ENCODE peak calls at places on chromosomes 16 and 17, in ten cellular contexts. One of them, this sample, is unnamed.
A peak's percentile ranks its signal among the peaks of the same experiment; 100 is the strongest.

GRCh38 chr17:44628234-44629188 is 27.8 kb upstream of the MEIOC start:
- DNase-seq in transverse colon: no peak
- DNase-seq in HTR-8/SVneo: no peak
- DNase-seq in NCI-H187: no peak
- DNase-seq in HCEC 1CT: no peak
- DNase-seq in cardiac muscle cell: peak; percentile 91
- DNase-seq in amniotic stem cell: no peak
- DNase-seq in endothelial cell: peak; percentile 56
- DNase-seq in T-cell: no peak
- DNase-seq in GM23338: peak; percentile 82
- DNase-seq in this sample: no peak

GRCh38 chr16:72721981-72722380 is 325.9 kb downstream of the ZFHX3 start:
- DNase-seq in cardiac muscle cell: no peak
- DNase-seq in GM23338: no peak
- DNase-seq in transverse colon: no peak
- DNase-seq in amniotic stem cell: no peak
- DNase-seq in endothelial cell: no peak
- DNase-seq in T-cell: no peak
- DNase-seq in HTR-8/SVneo: no peak
- DNase-seq in NCI-H187: no peak
- DNase-seq in HCEC 1CT: no peak
- DNase-seq in this sample: no peak

GRCh38 chr17:78179372-78179771 is 7.5 kb downstream of the TK1 start:
- DNase-seq in HTR-8/SVneo: no peak
- DNase-seq in HCEC 1CT: peak; percentile 49
- DNase-seq in amniotic stem cell: no peak
- DNase-seq in endothelial cell: no peak
- DNase-seq in transverse colon: no peak
- DNase-seq in NCI-H187: no peak
- DNase-seq in T-cell: no peak
- DNase-seq in cardiac muscle cell: no peak
- DNase-seq in GM23338: no peak
- DNase-seq in this sample: peak; percentile 30

GRCh38 chr17:74748279-74748528 is 224 bp upstream of the NHERF1 start:
- DNase-seq in HTR-8/SVneo: no peak
- DNase-seq in endothelial cell: no peak
- DNase-seq in GM23338: no peak
- DNase-seq in cardiac muscle cell: no peak
- DNase-seq in transverse colon: no peak
- DNase-seq in NCI-H187: no peak
- DNase-seq in HCEC 1CT: no peak
- DNase-seq in amniotic stem cell: no peak
- DNase-seq in T-cell: no peak
- DNase-seq in this sample: no peak

GRCh38 chr16:3115561-3115960 is 3.2 kb downstream of the ZNF205 start:
- DNase-seq in cardiac muscle cell: no peak
- DNase-seq in HCEC 1CT: no peak
- DNase-seq in GM23338: peak; percentile 56
- DNase-seq in T-cell: no peak
- DNase-seq in endothelial cell: no peak
- DNase-seq in NCI-H187: no peak
- DNase-seq in HTR-8/SVneo: no peak
- DNase-seq in amniotic stem cell: no peak
- DNase-seq in transverse colon: no peak
- DNase-seq in this sample: no peak

GRCh38 chr16:67170168-67170947 is at the start of gene NOL3:
- DNase-seq in amniotic stem cell: peak; percentile 62
- DNase-seq in NCI-H187: peak; percentile 30
- DNase-seq in endothelial cell: no peak
- DNase-seq in HCEC 1CT: peak; percentile 83
- DNase-seq in transverse colon: peak; percentile 88
- DNase-seq in GM23338: peak; percentile 87
- DNase-seq in T-cell: no peak
- DNase-seq in cardiac muscle cell: peak; percentile 80
- DNase-seq in HTR-8/SVneo: peak; percentile 91
- DNase-seq in this sample: no peak

GRCh38 chr17:40560592-40561293 is 4.5 kb downstream of the CCR7 start:
- DNase-seq in endothelial cell: no peak
- DNase-seq in HCEC 1CT: no peak
- DNase-seq in amniotic stem cell: no peak
- DNase-seq in T-cell: peak; percentile 71
- DNase-seq in NCI-H187: no peak
- DNase-seq in transverse colon: no peak
- DNase-seq in GM23338: no peak
- DNase-seq in HTR-8/SVneo: no peak
- DNase-seq in cardiac muscle cell: no peak
- DNase-seq in this sample: peak; percentile 60

GRCh38 chr17:1399366-1399678 is 700 bp downstream of the YWHAE start:
- DNase-seq in HCEC 1CT: no peak
- DNase-seq in NCI-H187: no peak
- DNase-seq in amniotic stem cell: no peak
- DNase-seq in GM23338: no peak
- DNase-seq in HTR-8/SVneo: no peak
- DNase-seq in endothelial cell: no peak
- DNase-seq in T-cell: peak; percentile 34
- DNase-seq in cardiac muscle cell: peak; percentile 62
- DNase-seq in transverse colon: no peak
- DNase-seq in this sample: no peak

GRCh38 chr16:12739738-12740137 is 63.9 kb downstream of the CPPED1 start:
- DNase-seq in HCEC 1CT: no peak
- DNase-seq in GM23338: no peak
- DNase-seq in NCI-H187: no peak
- DNase-seq in HTR-8/SVneo: no peak
- DNase-seq in T-cell: no peak
- DNase-seq in cardiac muscle cell: no peak
- DNase-seq in transverse colon: no peak
- DNase-seq in amniotic stem cell: no peak
- DNase-seq in endothelial cell: no peak
- DNase-seq in this sample: no peak

GRCh38 chr17:76146053-76146875 is 5.2 kb upstream of the FOXJ1 start:
- DNase-seq in amniotic stem cell: no peak
- DNase-seq in HCEC 1CT: no peak
- DNase-seq in endothelial cell: no peak
- DNase-seq in NCI-H187: no peak
- DNase-seq in transverse colon: no peak
- DNase-seq in T-cell: no peak
- DNase-seq in GM23338: no peak
- DNase-seq in cardiac muscle cell: no peak
- DNase-seq in HTR-8/SVneo: no peak
- DNase-seq in this sample: no peak

GRCh38 chr16:71986131-71986530 is 14.1 kb downstream of the PKD1L3 start:
- DNase-seq in amniotic stem cell: no peak
- DNase-seq in NCI-H187: no peak
- DNase-seq in HCEC 1CT: no peak
- DNase-seq in cardiac muscle cell: no peak
- DNase-seq in endothelial cell: no peak
- DNase-seq in transverse colon: no peak
- DNase-seq in GM23338: no peak
- DNase-seq in HTR-8/SVneo: no peak
- DNase-seq in T-cell: no peak
- DNase-seq in this sample: no peak

GRCh38 chr17:33049781-33050414 is 58.3 kb downstream of the SPACA3 start:
- DNase-seq in T-cell: peak; percentile 18
- DNase-seq in endothelial cell: peak; percentile 63
- DNase-seq in NCI-H187: peak; percentile 15
- DNase-seq in GM23338: peak; percentile 78
- DNase-seq in HCEC 1CT: peak; percentile 42
- DNase-seq in transverse colon: peak; percentile 60
- DNase-seq in cardiac muscle cell: peak; percentile 62
- DNase-seq in HTR-8/SVneo: peak; percentile 66
- DNase-seq in amniotic stem cell: peak; percentile 3
- DNase-seq in this sample: peak; percentile 3

GRCh38 chr17:33038740-33039139 is 47.1 kb downstream of the SPACA3 start:
- DNase-seq in endothelial cell: peak; percentile 73
- DNase-seq in GM23338: peak; percentile 80
- DNase-seq in amniotic stem cell: no peak
- DNase-seq in HTR-8/SVneo: no peak
- DNase-seq in cardiac muscle cell: peak; percentile 58
- DNase-seq in T-cell: no peak
- DNase-seq in NCI-H187: peak; percentile 46
- DNase-seq in transverse colon: peak; percentile 41
- DNase-seq in HCEC 1CT: no peak
- DNase-seq in this sample: no peak

GRCh38 chr16:58501242-58502131 is 1.5 kb downstream of the NDRG4 start:
- DNase-seq in amniotic stem cell: no peak
- DNase-seq in T-cell: no peak
- DNase-seq in HTR-8/SVneo: no peak
- DNase-seq in cardiac muscle cell: peak; percentile 79
- DNase-seq in transverse colon: peak; percentile 33
- DNase-seq in endothelial cell: peak; percentile 51
- DNase-seq in NCI-H187: no peak
- DNase-seq in HCEC 1CT: no peak
- DNase-seq in GM23338: peak; percentile 92
- DNase-seq in this sample: no peak

GRCh38 chr16:50274771-50275415 is 8.5 kb downstream of the ADCY7 start:
- DNase-seq in HTR-8/SVneo: no peak
- DNase-seq in HCEC 1CT: no peak
- DNase-seq in T-cell: no peak
- DNase-seq in amniotic stem cell: no peak
- DNase-seq in GM23338: no peak
- DNase-seq in transverse colon: no peak
- DNase-seq in endothelial cell: no peak
- DNase-seq in NCI-H187: no peak
- DNase-seq in cardiac muscle cell: no peak
- DNase-seq in this sample: no peak

GRCh38 chr16:20327444-20328041 is at the start of gene GP2:
- DNase-seq in T-cell: no peak
- DNase-seq in cardiac muscle cell: no peak
- DNase-seq in HTR-8/SVneo: no peak
- DNase-seq in NCI-H187: no peak
- DNase-seq in endothelial cell: no peak
- DNase-seq in GM23338: peak; percentile 48
- DNase-seq in transverse colon: no peak
- DNase-seq in amniotic stem cell: no peak
- DNase-seq in HCEC 1CT: no peak
- DNase-seq in this sample: no peak

GRCh38 chr17:327296-327695 is 25.3 kb downstream of the RPH3AL start:
- DNase-seq in HCEC 1CT: no peak
- DNase-seq in HTR-8/SVneo: no peak
- DNase-seq in endothelial cell: no peak
- DNase-seq in NCI-H187: no peak
- DNase-seq in cardiac muscle cell: no peak
- DNase-seq in T-cell: no peak
- DNase-seq in amniotic stem cell: no peak
- DNase-seq in GM23338: no peak
- DNase-seq in transverse colon: no peak
- DNase-seq in this sample: no peak

GRCh38 chr17:73552300-73553088 is 91.8 kb downstream of the SDK2 start:
- DNase-seq in T-cell: no peak
- DNase-seq in HTR-8/SVneo: no peak
- DNase-seq in amniotic stem cell: no peak
- DNase-seq in NCI-H187: peak; percentile 30
- DNase-seq in GM23338: no peak
- DNase-seq in transverse colon: no peak
- DNase-seq in endothelial cell: no peak
- DNase-seq in cardiac muscle cell: no peak
- DNase-seq in HCEC 1CT: no peak
- DNase-seq in this sample: no peak

GRCh38 chr16:53159781-53160436 is 105.1 kb downstream of the CHD9 start:
- DNase-seq in transverse colon: no peak
- DNase-seq in GM23338: peak; percentile 79
- DNase-seq in cardiac muscle cell: peak; percentile 67
- DNase-seq in endothelial cell: peak; percentile 13
- DNase-seq in HCEC 1CT: peak; percentile 27
- DNase-seq in NCI-H187: no peak
- DNase-seq in T-cell: no peak
- DNase-seq in HTR-8/SVneo: peak; percentile 58
- DNase-seq in amniotic stem cell: peak; percentile 29
- DNase-seq in this sample: no peak